ENCODE peak calls at places on chromosomes 16 and 17, in nine cellular contexts. A is adrenal gland, C is ovary, B is prostate gland, R is right lobe of liver, U is breast epithelium, F is upper lobe of right lung, T is Peyer's patch, O is IMR-90. N is an unnamed sample.

GRCh38 chr17:78450696-78451344 is 72.4 kb downstream of the PGS1 start:
- DNase-seq in F (no peak), A (no peak), C (no peak), B (no peak), O (no peak), U (no peak), R (no peak), T (no peak), N (no peak)

GRCh38 chr17:38743556-38744171 is 4.5 kb downstream of the PCGF2 start:
- DNase-seq in R (no peak), T (no peak), U (no peak), A (peak), B (no peak), F (peak), O (no peak), C (no peak), N (no peak)

GRCh38 chr16:68289621-68290329 is 21.0 kb downstream of the SLC7A6OS start:
- DNase-seq in F (no peak), T (peak), A (no peak), C (no peak), R (no peak), B (no peak), U (no peak), O (no peak), N (no peak)

GRCh38 chr17:44956998-44957981 is 9.7 kb upstream of the KIF18B start:
- DNase-seq in F (no peak), O (no peak), T (no peak), B (no peak), C (no peak), R (no peak), A (no peak), U (no peak), N (no peak)

GRCh38 chr17:67442787-67443624 is 65.9 kb downstream of the PITPNC1 start:
- DNase-seq in A (no peak), R (no peak), B (no peak), C (no peak), F (peak), O (no peak), U (no peak), T (no peak), N (no peak)

GRCh38 chr17:41505836-41506767 is 690 bp upstream of the KRT13 start:
- DNase-seq in O (no peak), R (no peak), A (no peak), B (no peak), C (no peak), F (no peak), T (no peak), U (no peak), N (no peak)

GRCh38 chr16:20327444-20328041 is at the start of gene GP2:
- DNase-seq in B (peak), T (no peak), O (no peak), A (no peak), C (no peak), R (no peak), F (no peak), U (no peak), N (no peak)

GRCh38 chr17:73118139-73118538 is 25.7 kb upstream of the SLC39A11 start:
- DNase-seq in R (no peak), T (no peak), A (no peak), B (no peak), O (no peak), F (no peak), C (no peak), U (no peak), N (no peak)

GRCh38 chr17:40963838-40964237 is 2.9 kb downstream of the KRT39 start:
- DNase-seq in B (no peak), T (no peak), O (no peak), F (no peak), U (no peak), R (no peak), A (peak), C (no peak), N (no peak)

GRCh38 chr16:27374794-27375499 is 27.0 kb upstream of the IL21R start:
- DNase-seq in U (no peak), R (peak), C (peak), O (peak), F (peak), B (peak), T (peak), A (peak), N (peak)

GRCh38 chr16:15616068-15616467 is 26.9 kb downstream of the MARF1 start:
- DNase-seq in T (no peak), F (no peak), U (no peak), O (no peak), B (no peak), R (no peak), C (no peak), A (no peak), N (no peak)

GRCh38 chr17:2770129-2770528 is 20.7 kb upstream of the CCDC92B start:
- DNase-seq in B (no peak), A (no peak), C (no peak), T (no peak), O (no peak), F (no peak), U (no peak), R (no peak), N (no peak)

GRCh38 chr16:86975445-86975844 is 341.7 kb downstream of the C16orf95 start:
- DNase-seq in T (no peak), R (no peak), B (no peak), A (no peak), U (no peak), O (peak), C (peak), F (peak), N (peak)

GRCh38 chr16:57192720-57193486 is 6.8 kb downstream of the RSPRY1 start:
- DNase-seq in A (no peak), C (no peak), B (no peak), U (no peak), F (no peak), O (peak), T (no peak), R (no peak), N (no peak)

GRCh38 chr17:74212913-74213791 is at the start of gene TTYH2:
- DNase-seq in C (peak), F (peak), U (peak), A (peak), O (peak), T (peak), B (peak), R (peak), N (peak)

GRCh38 chr16:27346818-27347217 is 33.0 kb downstream of the IL4R start:
- DNase-seq in A (no peak), U (no peak), B (no peak), R (no peak), T (no peak), F (no peak), C (no peak), O (no peak), N (no peak)

GRCh38 chr16:68031951-68032350 is 8.9 kb downstream of the DUS2 start:
- DNase-seq in T (no peak), A (no peak), O (no peak), F (no peak), C (no peak), B (no peak), R (no peak), U (no peak), N (no peak)

GRCh38 chr17:73548620-73549311 is 95.5 kb downstream of the SDK2 start:
- DNase-seq in C (no peak), O (no peak), B (no peak), R (no peak), F (no peak), T (no peak), A (peak), U (no peak), N (no peak)

GRCh38 chr16:86866986-86867722 is 288.8 kb downstream of the FOXL1 start:
- DNase-seq in C (no peak), A (no peak), O (no peak), U (no peak), B (no peak), T (no peak), F (peak), R (no peak), N (no peak)

GRCh38 chr17:45437461-45438283 is 5.0 kb upstream of the ARHGAP27 start:
- DNase-seq in C (no peak), T (no peak), O (no peak), B (no peak), R (no peak), U (no peak), A (no peak), F (no peak), N (no peak)

GRCh38 chr16:58651965-58652348 is 22.3 kb upstream of the CNOT1 start:
- DNase-seq in O (peak), C (no peak), F (no peak), B (no peak), A (no peak), R (no peak), U (no peak), T (no peak), N (no peak)

GRCh38 chr16:27221576-27222498 is 18.5 kb downstream of the KDM8 start:
- DNase-seq in C (no peak), T (no peak), U (no peak), R (no peak), B (no peak), A (no peak), O (peak), F (no peak), N (no peak)

GRCh38 chr17:4999429-5000093 is 1.8 kb downstream of the KIF1C start:
- DNase-seq in B (no peak), C (no peak), F (no peak), T (no peak), U (no peak), A (no peak), O (no peak), R (no peak), N (no peak)
- H3K4me3 ChIP-seq in B (no peak), C (peak), F (peak), T (peak), U (peak), A (no peak), O (peak), R (peak), N (peak)

DNA sequence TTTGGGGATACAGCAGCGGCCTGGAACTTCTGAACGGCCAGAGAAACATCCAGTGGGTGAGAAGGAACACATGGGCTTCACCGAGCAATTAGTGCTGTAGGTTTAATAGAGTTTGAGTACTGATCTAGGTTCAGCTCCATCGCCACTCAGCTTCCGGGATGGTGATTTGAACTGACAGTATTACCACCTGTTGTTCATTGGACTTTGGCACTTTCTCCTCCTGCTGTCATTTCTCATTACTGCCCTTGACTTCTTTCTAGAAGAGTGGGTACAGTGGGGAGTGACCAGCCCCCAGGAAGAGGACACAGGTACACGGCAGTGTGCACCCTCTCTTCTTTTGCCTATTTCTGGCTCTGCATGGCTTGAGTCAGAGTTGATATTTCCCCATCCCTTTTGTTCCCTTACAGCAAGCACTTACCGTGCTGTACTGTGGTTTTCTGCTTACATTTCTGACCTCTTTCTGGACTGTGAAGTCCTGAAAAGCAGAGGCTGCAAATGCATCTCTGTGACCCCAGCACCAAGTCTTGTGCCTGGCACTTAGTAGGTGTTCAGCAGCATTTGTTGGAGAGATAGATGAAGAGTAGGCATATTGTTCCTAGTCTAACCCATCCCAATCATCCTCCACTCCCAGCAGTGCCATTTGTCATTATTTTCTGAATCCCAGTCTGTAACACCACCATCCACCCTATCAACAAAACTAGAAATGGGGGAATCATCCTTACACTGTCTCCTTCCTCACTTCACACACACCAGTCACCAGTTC is 96.1 kb upstream of the TBX2 start:
- DNase-seq in A (no peak), O (peak), B (no peak), F (no peak), R (no peak), C (no peak), T (no peak), U (no peak), N (no peak)
- H3K27ac ChIP-seq in A (no peak), O (peak), B (no peak), F (no peak), R (no peak), C (no peak), T (no peak), U (no peak), N (no peak)

DNA sequence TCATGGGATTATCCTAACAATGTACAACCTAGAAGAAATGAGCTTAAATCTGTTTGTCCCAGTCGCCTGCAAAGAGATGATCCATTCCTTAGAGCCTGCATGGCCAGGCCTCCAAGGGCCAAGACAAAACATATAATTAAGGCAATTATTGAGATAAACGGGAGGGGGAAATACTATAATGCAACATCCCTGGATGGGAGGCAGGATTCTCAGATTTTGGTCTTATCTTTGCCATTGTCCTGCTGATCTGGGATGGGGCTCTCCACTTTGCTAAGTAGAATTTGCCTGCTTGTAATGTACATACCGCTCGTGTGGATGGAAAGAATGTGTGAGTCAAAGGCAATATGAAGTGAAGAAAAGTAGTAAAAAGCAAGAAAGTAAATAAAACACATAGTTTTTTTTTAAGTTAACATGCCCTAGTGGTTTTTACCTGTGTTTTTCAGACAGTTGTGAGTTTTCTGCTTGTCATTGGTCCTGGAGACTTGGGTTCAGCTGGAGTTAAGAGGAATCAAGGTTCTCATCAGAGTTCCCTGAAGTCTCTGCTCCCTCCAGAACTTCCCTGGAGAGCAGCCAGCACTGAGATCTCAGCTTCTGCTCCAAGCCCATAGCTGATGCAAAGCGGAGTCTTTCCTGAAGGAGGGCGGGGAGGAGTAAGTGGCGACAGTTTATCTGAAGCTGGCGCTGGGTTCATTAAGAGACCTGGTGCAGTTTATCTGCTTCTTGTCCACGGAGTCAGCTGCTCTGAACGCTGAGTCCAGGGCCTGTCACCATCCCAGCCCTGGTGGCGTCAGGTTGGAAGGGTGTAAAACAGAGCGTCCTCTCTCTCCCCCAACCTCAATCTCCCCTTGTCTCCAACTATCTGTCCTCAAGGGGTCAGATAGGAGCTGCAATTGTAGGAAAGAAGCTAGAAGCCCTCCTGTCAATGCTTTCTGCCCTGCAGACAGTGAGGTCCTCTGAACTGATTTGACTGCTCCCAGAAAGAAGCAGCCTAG is 30.1 kb downstream of the HOXB1 start:
- DNase-seq in T (no peak), A (peak), B (no peak), F (no peak), R (peak), O (peak), U (no peak), C (no peak), N (no peak)
- TF ChIP-seq CTCF in T (peak), A (no peak), B (no peak), F (no peak), R (no peak), O (peak), U (no peak), C (no peak), N (no peak)

GRCh38 chr17:81391964-81392908 is 3.0 kb upstream of the BAHCC1 start:
- DNase-seq in O (peak), R (peak), T (no peak), U (no peak), C (peak), F (peak), B (no peak), A (no peak), N (no peak)

GRCh38 chr17:81390436-81391214 is 4.6 kb upstream of the BAHCC1 start:
- DNase-seq in T (no peak), A (no peak), B (no peak), F (no peak), O (no peak), U (no peak), R (peak), C (no peak), N (no peak)

GRCh38 chr17:81390029-81390428 is 5.2 kb upstream of the BAHCC1 start:
- DNase-seq in T (no peak), U (no peak), C (no peak), F (no peak), B (no peak), A (no peak), R (peak), O (no peak), N (no peak)

GRCh38 chr17:81392909-81393654 is 2.2 kb upstream of the BAHCC1 start:
- DNase-seq in U (no peak), C (no peak), O (no peak), R (no peak), T (no peak), A (no peak), B (no peak), F (no peak), N (no peak)

DNA sequence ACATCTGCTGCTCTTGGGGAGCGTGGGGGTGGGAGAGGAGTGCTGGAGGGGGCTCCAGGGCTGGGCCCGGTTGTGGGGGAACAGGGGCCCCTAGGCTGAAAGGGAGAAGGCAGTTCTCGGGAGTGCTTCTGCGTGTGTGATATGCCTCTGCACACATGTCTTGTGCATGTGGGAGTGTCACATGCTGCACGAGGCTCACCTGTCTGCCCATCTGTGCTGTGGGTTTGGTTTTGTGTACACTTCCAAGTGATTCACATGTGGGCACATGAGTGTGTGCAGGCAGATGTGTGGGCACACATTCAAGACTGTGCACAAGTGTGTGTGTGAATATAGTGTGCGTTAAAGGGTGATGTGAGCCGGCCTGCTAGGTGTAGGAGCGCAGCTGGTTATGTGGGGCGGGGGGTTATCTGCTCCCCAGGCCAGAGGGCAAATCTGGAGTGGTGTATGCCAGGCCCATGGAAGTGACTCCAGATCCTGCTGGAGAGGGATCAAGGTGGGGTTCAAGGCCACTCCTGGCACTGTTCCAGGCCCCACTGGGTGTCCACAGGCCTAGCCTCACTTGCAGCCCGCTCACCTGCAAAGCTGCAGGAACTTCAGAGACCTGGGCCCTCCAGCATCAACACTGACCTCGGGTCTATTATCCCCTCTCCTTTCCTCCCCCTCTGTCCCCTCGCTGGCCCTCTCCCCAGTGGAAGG is 3.8 kb upstream of the BAHCC1 start:
- DNase-seq in U (no peak), R (peak), T (no peak), A (no peak), B (no peak), O (no peak), F (no peak), C (peak), N (no peak)
- H3K4me3 ChIP-seq in U (no peak), R (peak), T (no peak), A (no peak), B (peak), O (peak), F (peak), C (peak), N (peak)

GRCh38 chr17:1083451-1084187 is 86.7 kb downstream of the TIMM22 start:
- DNase-seq in A (no peak), C (no peak), U (no peak), F (no peak), O (no peak), B (peak), T (no peak), R (no peak), N (no peak)

GRCh38 chr17:1078831-1079561 is 82.1 kb downstream of the TIMM22 start:
- DNase-seq in F (no peak), T (no peak), O (no peak), R (no peak), B (no peak), A (peak), U (no peak), C (peak), N (no peak)

GRCh38 chr17:1078062-1078711 is 81.3 kb downstream of the TIMM22 start:
- DNase-seq in T (no peak), O (no peak), F (no peak), C (no peak), U (no peak), B (no peak), A (no peak), R (no peak), N (no peak)

GRCh38 chr17:1077536-1078061 is 80.7 kb downstream of the TIMM22 start:
- DNase-seq in R (no peak), F (no peak), O (no peak), A (no peak), T (no peak), B (no peak), C (no peak), U (no peak), N (no peak)

GRCh38 chr17:1082579-1082978 is 85.7 kb downstream of the TIMM22 start:
- DNase-seq in F (no peak), B (peak), O (peak), U (no peak), T (no peak), A (peak), R (no peak), C (no peak), N (no peak)
- H3K27ac ChIP-seq in F (no peak), B (peak), O (no peak), U (peak), T (no peak), A (peak), R (no peak), C (no peak), N (no peak)

GRCh38 chr16:49747654-49748053 is 108.3 kb downstream of the ZNF423 start:
- DNase-seq in O (no peak), C (no peak), A (no peak), R (no peak), F (no peak), B (no peak), U (no peak), T (no peak), N (no peak)
- TF ChIP-seq CTCF in O (no peak), C (no peak), A (no peak), R (no peak), F (no peak), B (no peak), U (no peak), T (no peak), N (no peak)

GRCh38 chr16:85003723-85004586 is 7.4 kb downstream of the ZDHHC7 start:
- DNase-seq in B (no peak), U (no peak), C (no peak), R (no peak), O (no peak), A (no peak), T (no peak), F (no peak), N (no peak)
- H3K4me3 ChIP-seq in B (no peak), U (peak), C (no peak), R (no peak), O (no peak), A (no peak), T (no peak), F (peak), N (peak)

GRCh38 chr17:49587366-49588073 is 11.8 kb downstream of the NXPH3 start:
- DNase-seq in F (no peak), U (peak), B (no peak), A (no peak), C (no peak), R (no peak), O (no peak), T (no peak), N (no peak)
- H3K27ac ChIP-seq in F (no peak), U (no peak), B (no peak), A (no peak), C (no peak), R (no peak), O (no peak), T (no peak), N (peak)

DNA sequence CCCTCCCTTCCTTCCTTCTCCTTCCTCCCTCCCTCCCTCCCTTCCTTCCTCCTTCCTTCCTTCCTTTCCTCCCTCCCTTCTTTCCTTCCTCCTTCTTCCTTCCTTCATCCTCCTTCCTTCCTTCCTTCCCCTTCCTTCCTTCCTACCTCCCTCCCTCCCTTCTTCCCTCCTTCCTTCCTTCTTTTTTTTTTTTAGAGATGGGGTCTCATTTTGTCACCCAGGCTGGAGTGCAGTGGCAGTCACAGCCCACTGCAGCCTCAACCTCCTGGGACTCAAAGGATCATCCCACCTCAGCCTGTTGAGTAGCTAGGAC is 44.6 kb downstream of the COX4I1 start:
- DNase-seq in O (no peak), C (no peak), A (no peak), B (no peak), R (no peak), U (no peak), T (no peak), F (no peak), N (no peak)
- TF ChIP-seq CTCF in O (no peak), C (no peak), A (no peak), B (no peak), R (no peak), U (no peak), T (no peak), F (no peak), N (no peak)